ENCODE peak calls at places on chromosomes 6 and 20, in seven cellular contexts. One of them, this sample, is unnamed.

GRCh38 chr6:35719830-35720733 is 16.8 kb upstream of the ARMC12 start:
- DNase-seq in cerebellum: no peak
- DNase-seq in hepatic stellate cell: peak
- DNase-seq in HS-27A: no peak
- DNase-seq in glutamatergic neuron: peak
- DNase-seq in mesothelial cell of epicardium: no peak
- DNase-seq in dorsolateral prefrontal cortex: no peak
- DNase-seq in this sample: no peak

GRCh38 chr20:31966991-31967655 is 828 bp upstream of the XKR7 start:
- DNase-seq in cerebellum: no peak
- DNase-seq in mesothelial cell of epicardium: no peak
- DNase-seq in dorsolateral prefrontal cortex: no peak
- DNase-seq in hepatic stellate cell: no peak
- DNase-seq in HS-27A: no peak
- DNase-seq in glutamatergic neuron: no peak
- DNase-seq in this sample: peak

GRCh38 chr6:4041480-4041879 is 37.5 kb downstream of the FAM217A start:
- DNase-seq in HS-27A: no peak
- DNase-seq in mesothelial cell of epicardium: no peak
- DNase-seq in hepatic stellate cell: no peak
- DNase-seq in dorsolateral prefrontal cortex: no peak
- DNase-seq in cerebellum: no peak
- DNase-seq in glutamatergic neuron: no peak
- DNase-seq in this sample: no peak

GRCh38 chr6:77457720-77458349 is 5.5 kb downstream of the HTR1B start:
- DNase-seq in cerebellum: no peak
- DNase-seq in HS-27A: no peak
- DNase-seq in hepatic stellate cell: peak
- DNase-seq in dorsolateral prefrontal cortex: no peak
- DNase-seq in mesothelial cell of epicardium: no peak
- DNase-seq in glutamatergic neuron: peak
- DNase-seq in this sample: peak

GRCh38 chr6:149897855-149898744 is at the start of gene RAET1E:
- DNase-seq in dorsolateral prefrontal cortex: no peak
- DNase-seq in HS-27A: no peak
- DNase-seq in mesothelial cell of epicardium: no peak
- DNase-seq in cerebellum: no peak
- DNase-seq in glutamatergic neuron: no peak
- DNase-seq in hepatic stellate cell: no peak
- DNase-seq in this sample: no peak

GRCh38 chr20:45407783-45408645 is at the start of gene DBNDD2:
- DNase-seq in glutamatergic neuron: no peak
- DNase-seq in HS-27A: no peak
- DNase-seq in mesothelial cell of epicardium: no peak
- DNase-seq in hepatic stellate cell: peak
- DNase-seq in cerebellum: peak
- DNase-seq in dorsolateral prefrontal cortex: peak
- DNase-seq in this sample: peak

GRCh38 chr20:5658897-5659296 is 91.3 kb upstream of the SHLD1 start:
- DNase-seq in HS-27A: no peak
- DNase-seq in mesothelial cell of epicardium: peak
- DNase-seq in dorsolateral prefrontal cortex: peak
- DNase-seq in hepatic stellate cell: peak
- DNase-seq in glutamatergic neuron: no peak
- DNase-seq in cerebellum: peak
- DNase-seq in this sample: peak

GRCh38 chr20:24382330-24382729 is 87.1 kb upstream of the SYNDIG1 start:
- DNase-seq in hepatic stellate cell: no peak
- DNase-seq in glutamatergic neuron: no peak
- DNase-seq in cerebellum: peak
- DNase-seq in mesothelial cell of epicardium: no peak
- DNase-seq in HS-27A: no peak
- DNase-seq in dorsolateral prefrontal cortex: no peak
- DNase-seq in this sample: no peak

GRCh38 chr6:53701333-53702073 is 35.9 kb upstream of the KLHL31 start:
- DNase-seq in cerebellum: peak
- DNase-seq in hepatic stellate cell: no peak
- DNase-seq in HS-27A: no peak
- DNase-seq in glutamatergic neuron: no peak
- DNase-seq in dorsolateral prefrontal cortex: no peak
- DNase-seq in mesothelial cell of epicardium: no peak
- DNase-seq in this sample: peak

GRCh38 chr6:123804771-123805540 is 1.3 kb downstream of the NKAIN2 start:
- DNase-seq in HS-27A: no peak
- DNase-seq in cerebellum: no peak
- DNase-seq in hepatic stellate cell: no peak
- DNase-seq in glutamatergic neuron: no peak
- DNase-seq in mesothelial cell of epicardium: no peak
- DNase-seq in dorsolateral prefrontal cortex: no peak
- DNase-seq in this sample: peak

GRCh38 chr6:40054186-40054585 is 119.9 kb upstream of the MOCS1 start:
- DNase-seq in cerebellum: no peak
- DNase-seq in glutamatergic neuron: no peak
- DNase-seq in hepatic stellate cell: no peak
- DNase-seq in HS-27A: no peak
- DNase-seq in dorsolateral prefrontal cortex: no peak
- DNase-seq in mesothelial cell of epicardium: no peak
- DNase-seq in this sample: no peak

GRCh38 chr6:90413867-90414266 is 117.2 kb upstream of the BACH2 start:
- DNase-seq in glutamatergic neuron: peak
- DNase-seq in HS-27A: no peak
- DNase-seq in hepatic stellate cell: no peak
- DNase-seq in dorsolateral prefrontal cortex: no peak
- DNase-seq in mesothelial cell of epicardium: no peak
- DNase-seq in cerebellum: peak
- DNase-seq in this sample: peak